ENCODE peak calls at places on chromosome 5, in five cellular contexts. One of them, this sample, is unnamed.

GRCh38 chr5:111704452-111705085 is 52.4 kb downstream of the NREP start:
- DNase-seq in activated T-cell treated with anti-CD3 and anti-CD28 coated beads, Interleukin-2, amount 50 U/mL, for 24 hours: no peak
- DNase-seq in activated T-helper 1 cell treated with Interleukin-2 at 50 U/mL for 16 hours: no peak
- DNase-seq in activated CD8-positive, alpha-beta memory T cell treated with anti-CD3 and anti-CD28 coated beads for 4 hours: no peak
- DNase-seq in GM04503: no peak
- DNase-seq in this sample: no peak

GRCh38 chr5:67659288-67659687 is 462.7 kb upstream of the CD180 start:
- DNase-seq in activated T-helper 1 cell treated with Interleukin-2 at 50 U/mL for 16 hours: no peak
- DNase-seq in activated T-cell treated with anti-CD3 and anti-CD28 coated beads, Interleukin-2, amount 50 U/mL, for 24 hours: no peak
- DNase-seq in activated CD8-positive, alpha-beta memory T cell treated with anti-CD3 and anti-CD28 coated beads for 4 hours: no peak
- DNase-seq in GM04503: no peak
- DNase-seq in this sample: no peak

GRCh38 chr5:150065886-150066285 is 20.5 kb downstream of the CSF1R start:
- DNase-seq in activated CD8-positive, alpha-beta memory T cell treated with anti-CD3 and anti-CD28 coated beads for 4 hours: no peak
- DNase-seq in activated T-cell treated with anti-CD3 and anti-CD28 coated beads, Interleukin-2, amount 50 U/mL, for 24 hours: no peak
- DNase-seq in activated T-helper 1 cell treated with Interleukin-2 at 50 U/mL for 16 hours: no peak
- DNase-seq in GM04503: no peak
- DNase-seq in this sample: no peak

GRCh38 chr5:55276771-55277170 is 30.7 kb downstream of the DHX29 start:
- DNase-seq in GM04503: no peak
- DNase-seq in activated CD8-positive, alpha-beta memory T cell treated with anti-CD3 and anti-CD28 coated beads for 4 hours: no peak
- DNase-seq in activated T-helper 1 cell treated with Interleukin-2 at 50 U/mL for 16 hours: no peak
- DNase-seq in activated T-cell treated with anti-CD3 and anti-CD28 coated beads, Interleukin-2, amount 50 U/mL, for 24 hours: no peak
- DNase-seq in this sample: no peak

GRCh38 chr5:110839004-110839403 is 100.2 kb downstream of the SLC25A46 start:
- DNase-seq in GM04503: no peak
- DNase-seq in activated T-cell treated with anti-CD3 and anti-CD28 coated beads, Interleukin-2, amount 50 U/mL, for 24 hours: no peak
- DNase-seq in activated T-helper 1 cell treated with Interleukin-2 at 50 U/mL for 16 hours: no peak
- DNase-seq in activated CD8-positive, alpha-beta memory T cell treated with anti-CD3 and anti-CD28 coated beads for 4 hours: no peak
- DNase-seq in this sample: no peak

GRCh38 chr5:133052317-133053175 is 733 bp downstream of the HSPA4 start:
- DNase-seq in GM04503: peak
- DNase-seq in activated CD8-positive, alpha-beta memory T cell treated with anti-CD3 and anti-CD28 coated beads for 4 hours: peak
- DNase-seq in activated T-cell treated with anti-CD3 and anti-CD28 coated beads, Interleukin-2, amount 50 U/mL, for 24 hours: peak
- DNase-seq in activated T-helper 1 cell treated with Interleukin-2 at 50 U/mL for 16 hours: peak
- DNase-seq in this sample: peak

GRCh38 chr5:127313847-127314473 is 23.4 kb downstream of the MEGF10 start:
- DNase-seq in activated T-helper 1 cell treated with Interleukin-2 at 50 U/mL for 16 hours: peak
- DNase-seq in activated CD8-positive, alpha-beta memory T cell treated with anti-CD3 and anti-CD28 coated beads for 4 hours: peak
- DNase-seq in GM04503: no peak
- DNase-seq in activated T-cell treated with anti-CD3 and anti-CD28 coated beads, Interleukin-2, amount 50 U/mL, for 24 hours: peak
- DNase-seq in this sample: peak

GRCh38 chr5:147753783-147754182 is 28.7 kb downstream of the JAKMIP2 start:
- DNase-seq in activated T-helper 1 cell treated with Interleukin-2 at 50 U/mL for 16 hours: no peak
- DNase-seq in activated CD8-positive, alpha-beta memory T cell treated with anti-CD3 and anti-CD28 coated beads for 4 hours: no peak
- DNase-seq in activated T-cell treated with anti-CD3 and anti-CD28 coated beads, Interleukin-2, amount 50 U/mL, for 24 hours: no peak
- DNase-seq in GM04503: no peak
- DNase-seq in this sample: no peak

GRCh38 chr5:56898213-56898612 is 11.2 kb upstream of the SETD9 start:
- DNase-seq in activated T-cell treated with anti-CD3 and anti-CD28 coated beads, Interleukin-2, amount 50 U/mL, for 24 hours: no peak
- DNase-seq in activated CD8-positive, alpha-beta memory T cell treated with anti-CD3 and anti-CD28 coated beads for 4 hours: no peak
- DNase-seq in activated T-helper 1 cell treated with Interleukin-2 at 50 U/mL for 16 hours: no peak
- DNase-seq in GM04503: no peak
- DNase-seq in this sample: no peak

GRCh38 chr5:16390825-16391224 is 74.8 kb downstream of the ZNF622 start:
- DNase-seq in GM04503: no peak
- DNase-seq in activated T-helper 1 cell treated with Interleukin-2 at 50 U/mL for 16 hours: no peak
- DNase-seq in activated CD8-positive, alpha-beta memory T cell treated with anti-CD3 and anti-CD28 coated beads for 4 hours: no peak
- DNase-seq in activated T-cell treated with anti-CD3 and anti-CD28 coated beads, Interleukin-2, amount 50 U/mL, for 24 hours: no peak
- DNase-seq in this sample: no peak

GRCh38 chr5:113293613-113294340 is 141.0 kb downstream of the TSSK1B start:
- DNase-seq in activated CD8-positive, alpha-beta memory T cell treated with anti-CD3 and anti-CD28 coated beads for 4 hours: no peak
- DNase-seq in GM04503: no peak
- DNase-seq in activated T-cell treated with anti-CD3 and anti-CD28 coated beads, Interleukin-2, amount 50 U/mL, for 24 hours: peak
- DNase-seq in activated T-helper 1 cell treated with Interleukin-2 at 50 U/mL for 16 hours: no peak
- DNase-seq in this sample: no peak

GRCh38 chr5:181205735-181206401 is 872 bp upstream of the TRIM7 start:
- DNase-seq in activated T-cell treated with anti-CD3 and anti-CD28 coated beads, Interleukin-2, amount 50 U/mL, for 24 hours: peak
- DNase-seq in activated T-helper 1 cell treated with Interleukin-2 at 50 U/mL for 16 hours: no peak
- DNase-seq in GM04503: no peak
- DNase-seq in activated CD8-positive, alpha-beta memory T cell treated with anti-CD3 and anti-CD28 coated beads for 4 hours: no peak
- DNase-seq in this sample: no peak

GRCh38 chr5:115977988-115978387 is 15.7 kb downstream of the LVRN start:
- DNase-seq in activated T-helper 1 cell treated with Interleukin-2 at 50 U/mL for 16 hours: no peak
- DNase-seq in activated CD8-positive, alpha-beta memory T cell treated with anti-CD3 and anti-CD28 coated beads for 4 hours: no peak
- DNase-seq in GM04503: peak
- DNase-seq in activated T-cell treated with anti-CD3 and anti-CD28 coated beads, Interleukin-2, amount 50 U/mL, for 24 hours: no peak
- DNase-seq in this sample: no peak

GRCh38 chr5:55551904-55552303 is 17.1 kb upstream of the PLPP1 start:
- DNase-seq in activated T-cell treated with anti-CD3 and anti-CD28 coated beads, Interleukin-2, amount 50 U/mL, for 24 hours: no peak
- DNase-seq in activated T-helper 1 cell treated with Interleukin-2 at 50 U/mL for 16 hours: no peak
- DNase-seq in GM04503: no peak
- DNase-seq in activated CD8-positive, alpha-beta memory T cell treated with anti-CD3 and anti-CD28 coated beads for 4 hours: no peak
- DNase-seq in this sample: no peak

GRCh38 chr5:126519637-126520592 is 75.1 kb downstream of the ALDH7A1 start:
- DNase-seq in activated T-cell treated with anti-CD3 and anti-CD28 coated beads, Interleukin-2, amount 50 U/mL, for 24 hours: no peak
- DNase-seq in GM04503: no peak
- DNase-seq in activated CD8-positive, alpha-beta memory T cell treated with anti-CD3 and anti-CD28 coated beads for 4 hours: no peak
- DNase-seq in activated T-helper 1 cell treated with Interleukin-2 at 50 U/mL for 16 hours: no peak
- DNase-seq in this sample: no peak

GRCh38 chr5:124468671-124469411 is 277.6 kb downstream of the ZNF608 start:
- DNase-seq in GM04503: no peak
- DNase-seq in activated CD8-positive, alpha-beta memory T cell treated with anti-CD3 and anti-CD28 coated beads for 4 hours: no peak
- DNase-seq in activated T-helper 1 cell treated with Interleukin-2 at 50 U/mL for 16 hours: no peak
- DNase-seq in activated T-cell treated with anti-CD3 and anti-CD28 coated beads, Interleukin-2, amount 50 U/mL, for 24 hours: no peak
- DNase-seq in this sample: no peak

GRCh38 chr5:32916648-32917047 is 205.5 kb downstream of the NPR3 start:
- DNase-seq in activated CD8-positive, alpha-beta memory T cell treated with anti-CD3 and anti-CD28 coated beads for 4 hours: no peak
- DNase-seq in activated T-cell treated with anti-CD3 and anti-CD28 coated beads, Interleukin-2, amount 50 U/mL, for 24 hours: no peak
- DNase-seq in GM04503: no peak
- DNase-seq in activated T-helper 1 cell treated with Interleukin-2 at 50 U/mL for 16 hours: no peak
- DNase-seq in this sample: no peak

GRCh38 chr5:128645582-128645981 is 107.5 kb upstream of the FBN2 start:
- DNase-seq in activated CD8-positive, alpha-beta memory T cell treated with anti-CD3 and anti-CD28 coated beads for 4 hours: no peak
- DNase-seq in GM04503: no peak
- DNase-seq in activated T-helper 1 cell treated with Interleukin-2 at 50 U/mL for 16 hours: no peak
- DNase-seq in activated T-cell treated with anti-CD3 and anti-CD28 coated beads, Interleukin-2, amount 50 U/mL, for 24 hours: no peak
- DNase-seq in this sample: no peak

GRCh38 chr5:36679609-36680008 is 73.2 kb downstream of the SLC1A3 start:
- DNase-seq in activated T-helper 1 cell treated with Interleukin-2 at 50 U/mL for 16 hours: no peak
- DNase-seq in activated CD8-positive, alpha-beta memory T cell treated with anti-CD3 and anti-CD28 coated beads for 4 hours: no peak
- DNase-seq in activated T-cell treated with anti-CD3 and anti-CD28 coated beads, Interleukin-2, amount 50 U/mL, for 24 hours: no peak
- DNase-seq in GM04503: no peak
- DNase-seq in this sample: no peak

GRCh38 chr5:151591144-151591819 is at the start of gene FAT2:
- DNase-seq in activated CD8-positive, alpha-beta memory T cell treated with anti-CD3 and anti-CD28 coated beads for 4 hours: no peak
- DNase-seq in activated T-helper 1 cell treated with Interleukin-2 at 50 U/mL for 16 hours: no peak
- DNase-seq in activated T-cell treated with anti-CD3 and anti-CD28 coated beads, Interleukin-2, amount 50 U/mL, for 24 hours: no peak
- DNase-seq in GM04503: no peak
- DNase-seq in this sample: no peak

GRCh38 chr5:6781711-6782110 is 68.5 kb downstream of the TENT4A start:
- DNase-seq in activated T-cell treated with anti-CD3 and anti-CD28 coated beads, Interleukin-2, amount 50 U/mL, for 24 hours: no peak
- DNase-seq in activated CD8-positive, alpha-beta memory T cell treated with anti-CD3 and anti-CD28 coated beads for 4 hours: no peak
- DNase-seq in GM04503: no peak
- DNase-seq in activated T-helper 1 cell treated with Interleukin-2 at 50 U/mL for 16 hours: no peak
- DNase-seq in this sample: no peak

GRCh38 chr5:143824851-143825720 is 13.1 kb downstream of the HMHB1 start:
- DNase-seq in GM04503: no peak
- DNase-seq in activated T-cell treated with anti-CD3 and anti-CD28 coated beads, Interleukin-2, amount 50 U/mL, for 24 hours: peak
- DNase-seq in activated T-helper 1 cell treated with Interleukin-2 at 50 U/mL for 16 hours: peak
- DNase-seq in activated CD8-positive, alpha-beta memory T cell treated with anti-CD3 and anti-CD28 coated beads for 4 hours: peak
- DNase-seq in this sample: peak

GRCh38 chr5:74034738-74035137 is 408.7 kb downstream of the ARHGEF28 start:
- DNase-seq in activated CD8-positive, alpha-beta memory T cell treated with anti-CD3 and anti-CD28 coated beads for 4 hours: no peak
- DNase-seq in GM04503: no peak
- DNase-seq in activated T-cell treated with anti-CD3 and anti-CD28 coated beads, Interleukin-2, amount 50 U/mL, for 24 hours: no peak
- DNase-seq in activated T-helper 1 cell treated with Interleukin-2 at 50 U/mL for 16 hours: no peak
- DNase-seq in this sample: no peak

GRCh38 chr5:77743181-77743580 is 33.0 kb downstream of the TBCA start:
- DNase-seq in activated T-helper 1 cell treated with Interleukin-2 at 50 U/mL for 16 hours: no peak
- DNase-seq in activated CD8-positive, alpha-beta memory T cell treated with anti-CD3 and anti-CD28 coated beads for 4 hours: no peak
- DNase-seq in activated T-cell treated with anti-CD3 and anti-CD28 coated beads, Interleukin-2, amount 50 U/mL, for 24 hours: no peak
- DNase-seq in GM04503: peak
- DNase-seq in this sample: no peak

GRCh38 chr5:151742870-151743294 is 15.5 kb downstream of the ATOX1 start:
- DNase-seq in activated T-cell treated with anti-CD3 and anti-CD28 coated beads, Interleukin-2, amount 50 U/mL, for 24 hours: no peak
- DNase-seq in GM04503: no peak
- DNase-seq in activated T-helper 1 cell treated with Interleukin-2 at 50 U/mL for 16 hours: no peak
- DNase-seq in activated CD8-positive, alpha-beta memory T cell treated with anti-CD3 and anti-CD28 coated beads for 4 hours: no peak
- DNase-seq in this sample: no peak

This sample was measured in effector CD8-positive, alpha-beta T cell.